ENCODE peak calls at places on chromosomes 16 and 17, in seven cellular contexts. A is spleen, H is bronchial epithelial cell, R is astrocyte of the spinal cord, E is transverse colon, B is tibial artery, G is HFF-Myc. W is an unnamed sample.

GRCh38 chr17:18371455-18371854 is 6.1 kb upstream of the EVPLL start:
- DNase-seq in R (no peak), H (no peak), A (no peak), E (no peak), G (no peak), B (no peak), W (no peak)

GRCh38 chr17:48427598-48427997 is 2.4 kb downstream of the SKAP1 start:
- DNase-seq in H (no peak), G (no peak), R (no peak), E (peak), A (no peak), B (no peak), W (no peak)

GRCh38 chr16:9055661-9056060 is 35.8 kb upstream of the HAPSTR1 start:
- DNase-seq in H (no peak), G (no peak), B (no peak), R (peak), A (no peak), E (no peak), W (peak)

GRCh38 chr17:80722656-80723055 is 178.0 kb downstream of the RPTOR start:
- DNase-seq in B (no peak), R (no peak), H (no peak), E (no peak), G (no peak), A (no peak), W (no peak)

GRCh38 chr16:87066695-87067556 is 250.3 kb downstream of the C16orf95 start:
- DNase-seq in H (no peak), A (no peak), E (no peak), B (no peak), R (no peak), G (no peak), W (no peak)

GRCh38 chr17:4854181-4854681 is 21.1 kb downstream of the MINK1 start:
- DNase-seq in H (peak), B (no peak), R (no peak), A (no peak), E (no peak), G (no peak), W (peak)

GRCh38 chr16:1991135-1991551 is 1.4 kb downstream of the SYNGR3 start:
- DNase-seq in G (no peak), H (no peak), A (peak), E (peak), B (no peak), R (no peak), W (no peak)

GRCh38 chr16:85616608-85617311 is 3.6 kb downstream of the GSE1 start:
- DNase-seq in H (no peak), R (peak), G (no peak), B (no peak), E (peak), A (peak), W (no peak)

GRCh38 chr17:67258836-67259468 is 14.0 kb upstream of the HELZ start:
- DNase-seq in A (no peak), E (peak), B (no peak), R (no peak), G (no peak), H (no peak), W (no peak)

GRCh38 chr16:66776457-66776856 is 24.9 kb downstream of the TERB1 start:
- DNase-seq in A (no peak), B (no peak), H (no peak), G (no peak), R (no peak), E (no peak), W (no peak)

GRCh38 chr16:75114179-75114945 is 2.2 kb downstream of the LDHD start:
- DNase-seq in H (no peak), R (no peak), G (no peak), A (peak), E (no peak), B (peak), W (no peak)

GRCh38 chr17:67629963-67630320 is 87.8 kb upstream of the NOL11 start:
- DNase-seq in H (peak), A (no peak), R (peak), E (no peak), B (no peak), G (peak), W (peak)

GRCh38 chr17:4744999-4745969 is 5.6 kb upstream of the CXCL16 start:
- DNase-seq in A (no peak), R (no peak), E (no peak), H (no peak), G (no peak), B (no peak), W (no peak)

GRCh38 chr16:86575754-86576557 is 2.4 kb upstream of the FOXL1 start:
- DNase-seq in E (peak), R (peak), A (peak), H (peak), G (peak), B (peak), W (peak)

GRCh38 chr17:80067393-80067986 is 31.0 kb downstream of the CCDC40 start:
- DNase-seq in E (no peak), R (no peak), H (no peak), G (no peak), B (no peak), A (no peak), W (no peak)

GRCh38 chr16:71249399-71249798 is 18.9 kb upstream of the HYDIN start:
- DNase-seq in E (no peak), B (no peak), R (no peak), H (no peak), G (no peak), A (no peak), W (no peak)

GRCh38 chr17:77208856-77209255 is 68.1 kb downstream of the SEC14L1 start:
- DNase-seq in H (no peak), R (no peak), E (no peak), B (no peak), A (no peak), G (peak), W (no peak)

GRCh38 chr16:18983565-18984424 is at the start of gene TMC7:
- DNase-seq in G (peak), A (peak), E (peak), B (peak), R (peak), H (peak), W (peak)

GRCh38 chr16:66728804-66729203 is 22.6 kb downstream of the DYNC1LI2 start:
- DNase-seq in E (no peak), R (no peak), B (no peak), A (no peak), H (no peak), G (no peak), W (no peak)

GRCh38 chr17:64180089-64180488 is 50.1 kb upstream of the ERN1 start:
- DNase-seq in G (no peak), R (no peak), B (no peak), A (no peak), H (no peak), E (no peak), W (peak)

GRCh38 chr17:8162997-8163977 is 539 bp upstream of the VAMP2 start:
- DNase-seq in G (no peak), E (peak), B (peak), A (peak), H (no peak), R (no peak), W (no peak)

GRCh38 chr17:18257268-18257681 is 1.3 kb downstream of the FLII start:
- DNase-seq in A (no peak), R (no peak), B (no peak), E (peak), G (no peak), H (peak), W (no peak)

GRCh38 chr17:38556234-38556633 is 49.5 kb downstream of the SRCIN1 start:
- DNase-seq in G (no peak), H (peak), E (no peak), B (no peak), A (no peak), R (no peak), W (no peak)

GRCh38 chr16:72666267-72666666 is 381.7 kb downstream of the ZFHX3 start:
- DNase-seq in R (no peak), G (no peak), E (no peak), H (no peak), A (no peak), B (no peak), W (peak)

GRCh38 chr16:20847577-20847976 is 41.2 kb downstream of the REXO5 start:
- DNase-seq in H (no peak), E (no peak), R (no peak), B (no peak), A (no peak), G (no peak), W (no peak)

GRCh38 chr17:76643553-76644148 is at the start of gene ST6GALNAC1:
- DNase-seq in G (no peak), B (no peak), E (peak), A (no peak), R (no peak), H (peak), W (no peak)

GRCh38 chr17:17792551-17793377 is 44.0 kb downstream of the SREBF1 start:
- DNase-seq in G (no peak), H (peak), A (peak), B (no peak), R (peak), E (no peak), W (peak)

GRCh38 chr17:56985371-56986162 is 7.6 kb downstream of the SCPEP1 start:
- DNase-seq in H (no peak), B (no peak), A (no peak), G (no peak), R (no peak), E (no peak), W (no peak)

GRCh38 chr16:84911490-84912216 is 91.9 kb downstream of the CRISPLD2 start:
- DNase-seq in A (peak), H (no peak), B (no peak), G (no peak), E (no peak), R (no peak), W (no peak)

GRCh38 chr16:79929260-79929977 is 328.9 kb upstream of the MAF start:
- DNase-seq in R (no peak), G (no peak), B (no peak), A (no peak), H (no peak), E (no peak), W (no peak)

DNA sequence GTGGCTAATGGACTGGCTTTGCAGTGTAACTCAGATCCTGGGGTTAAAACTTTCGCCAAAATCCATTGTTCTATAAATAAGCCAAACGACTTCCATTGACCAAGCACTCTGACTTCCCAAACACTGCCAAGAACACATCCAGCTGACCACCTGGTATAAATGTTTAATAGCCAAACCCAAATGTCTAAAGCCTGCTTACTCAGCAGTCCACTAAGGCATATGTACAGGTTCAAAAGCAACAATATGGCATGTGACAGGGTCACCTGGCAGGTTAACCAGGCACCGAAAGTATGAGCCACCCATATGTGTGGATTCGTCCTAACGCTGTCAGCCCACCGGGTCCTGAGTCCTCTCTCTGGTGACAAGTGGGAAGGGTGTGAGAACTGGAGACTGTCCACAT is 2.1 kb downstream of the CSNK1D start:
- DNase-seq in B (no peak), G (no peak), R (no peak), E (no peak), A (peak), H (no peak), W (no peak)
- H3K4me3 ChIP-seq in B (no peak), G (no peak), R (no peak), E (no peak), A (no peak), H (no peak), W (peak)

GRCh38 chr16:81014672-81015071 is 7.7 kb downstream of the CENPN start:
- DNase-seq in G (no peak), H (no peak), A (no peak), B (no peak), E (no peak), R (no peak), W (no peak)

GRCh38 chr16:81012974-81013373 is 6.0 kb downstream of the CENPN start:
- DNase-seq in G (no peak), H (no peak), A (no peak), B (no peak), E (no peak), R (no peak), W (no peak)

GRCh38 chr16:81018496-81018895 is 11.5 kb downstream of the CENPN start:
- DNase-seq in R (no peak), A (no peak), G (no peak), B (no peak), H (no peak), E (no peak), W (no peak)
- TF ChIP-seq CTCF in R (no peak), A (no peak), G (no peak), B (no peak), H (no peak), E (no peak), W (no peak)

GRCh38 chr17:68709995-68710780 is 109.0 kb upstream of the FAM20A start:
- DNase-seq in B (no peak), H (no peak), A (no peak), E (no peak), G (peak), R (peak), W (peak)
- H3K4me3 ChIP-seq in B (no peak), H (no peak), A (no peak), E (no peak), G (peak), R (no peak), W (no peak)

GRCh38 chr16:53817812-53818211 is 113.9 kb downstream of the FTO start:
- DNase-seq in B (no peak), H (no peak), E (no peak), A (no peak), G (no peak), R (peak), W (peak)

GRCh38 chr16:53826658-53827057 is 122.7 kb downstream of the FTO start:
- DNase-seq in G (no peak), R (no peak), A (no peak), E (no peak), H (no peak), B (no peak), W (no peak)

GRCh38 chr16:53821487-53821886 is 117.5 kb downstream of the FTO start:
- DNase-seq in E (no peak), G (no peak), H (peak), B (no peak), R (peak), A (no peak), W (peak)

GRCh38 chr16:53822936-53823529 is 119.1 kb downstream of the FTO start:
- DNase-seq in A (no peak), G (no peak), H (no peak), E (no peak), B (no peak), R (peak), W (peak)

DNA sequence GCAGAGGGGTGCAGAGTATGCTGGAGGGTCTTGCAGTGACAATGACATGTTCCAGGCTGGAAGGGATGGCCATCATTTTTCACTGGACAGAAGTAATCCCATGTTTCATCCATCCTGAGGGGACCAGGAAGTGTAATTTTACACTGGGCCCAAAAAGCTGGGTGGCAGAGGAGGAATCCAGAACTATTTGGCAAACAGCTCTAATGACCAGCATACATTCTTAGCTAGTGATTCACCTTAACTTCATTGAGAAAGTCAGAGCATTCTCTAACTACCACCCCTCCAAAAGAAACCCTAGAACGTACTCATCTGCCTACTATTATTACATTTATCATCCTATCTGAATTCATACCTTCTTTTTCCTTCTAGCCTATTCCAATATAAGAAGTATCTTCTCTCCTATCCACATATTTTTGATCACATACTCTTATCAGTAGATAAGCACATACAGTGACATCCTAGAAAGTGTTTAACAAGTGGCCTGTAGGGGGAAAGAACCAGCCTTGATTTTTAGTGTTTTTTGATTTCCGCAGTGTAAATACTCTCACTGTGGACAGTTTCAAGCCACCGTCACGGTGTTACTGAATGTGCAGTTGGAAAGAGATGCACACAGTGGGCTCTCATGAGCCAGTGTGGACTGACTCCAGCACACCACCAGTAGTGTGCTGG is 118.1 kb downstream of the FTO start:
- DNase-seq in G (no peak), A (no peak), B (no peak), R (peak), H (peak), E (no peak), W (peak)
- TF ChIP-seq CTCF in G (no peak), A (no peak), B (no peak), R (peak), H (no peak), E (no peak), W (no peak)

DNA sequence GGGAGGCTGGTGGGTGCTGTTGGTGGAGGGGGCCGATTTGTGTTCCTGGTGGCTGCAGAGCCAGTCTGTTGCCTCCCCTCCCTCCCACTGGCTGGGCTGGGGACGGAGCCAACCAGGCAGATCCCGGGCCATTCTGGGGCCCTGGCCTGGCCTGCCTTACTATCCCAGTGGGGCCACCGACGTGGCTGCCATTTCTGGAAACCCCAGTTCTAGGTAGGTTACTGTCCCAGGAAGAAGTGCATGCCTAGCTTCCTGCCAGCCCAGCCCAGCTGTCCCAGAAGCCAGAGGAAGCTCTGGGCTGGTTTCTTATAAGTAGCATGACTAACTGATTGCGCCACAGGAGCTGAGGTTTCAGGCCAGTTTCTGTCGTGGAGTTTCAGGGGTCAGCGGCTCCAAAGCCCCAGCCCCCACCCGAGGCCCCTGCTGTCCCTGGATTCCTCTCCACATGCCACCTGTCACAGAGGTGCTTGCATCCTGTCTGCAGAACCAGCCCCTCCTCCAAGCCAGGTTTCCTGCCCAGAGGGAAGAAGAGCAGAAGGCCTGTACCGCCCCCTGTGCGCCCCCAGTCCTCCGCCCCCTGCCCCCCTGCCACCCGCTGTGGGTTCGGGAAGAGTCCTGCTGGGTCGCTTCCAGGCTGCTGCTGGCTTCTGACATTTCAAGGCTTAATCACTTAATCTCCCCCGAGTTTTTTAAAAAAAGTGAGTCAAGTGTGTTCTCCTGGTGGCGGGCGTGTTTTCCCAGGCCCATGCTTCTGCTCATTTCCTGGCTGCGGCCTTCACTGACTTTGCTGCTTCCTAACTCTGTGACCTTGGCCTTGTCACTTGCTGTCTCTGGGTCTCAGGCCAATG is 13.2 kb downstream of the IL4R start:
- DNase-seq in E (peak), H (peak), A (peak), G (peak), R (peak), B (peak), W (peak)
- H3K4me3 ChIP-seq in E (no peak), H (no peak), A (no peak), G (no peak), R (no peak), B (peak), W (no peak)

GRCh38 chr17:37490638-37491614 is 1.2 kb downstream of the DUSP14 start:
- DNase-seq in A (no peak), G (peak), B (peak), R (peak), E (peak), H (peak), W (peak)

GRCh38 chr17:37488009-37488604 is 1.6 kb upstream of the DUSP14 start:
- DNase-seq in E (no peak), B (no peak), G (peak), H (peak), R (peak), A (no peak), W (peak)

GRCh38 chr17:37488607-37489196 is 989 bp upstream of the DUSP14 start:
- DNase-seq in E (peak), R (peak), H (peak), B (peak), G (no peak), A (peak), W (peak)

GRCh38 chr17:37489197-37490001 is at the start of gene DUSP14:
- DNase-seq in E (peak), A (peak), B (peak), R (peak), H (peak), G (no peak), W (peak)

DNA sequence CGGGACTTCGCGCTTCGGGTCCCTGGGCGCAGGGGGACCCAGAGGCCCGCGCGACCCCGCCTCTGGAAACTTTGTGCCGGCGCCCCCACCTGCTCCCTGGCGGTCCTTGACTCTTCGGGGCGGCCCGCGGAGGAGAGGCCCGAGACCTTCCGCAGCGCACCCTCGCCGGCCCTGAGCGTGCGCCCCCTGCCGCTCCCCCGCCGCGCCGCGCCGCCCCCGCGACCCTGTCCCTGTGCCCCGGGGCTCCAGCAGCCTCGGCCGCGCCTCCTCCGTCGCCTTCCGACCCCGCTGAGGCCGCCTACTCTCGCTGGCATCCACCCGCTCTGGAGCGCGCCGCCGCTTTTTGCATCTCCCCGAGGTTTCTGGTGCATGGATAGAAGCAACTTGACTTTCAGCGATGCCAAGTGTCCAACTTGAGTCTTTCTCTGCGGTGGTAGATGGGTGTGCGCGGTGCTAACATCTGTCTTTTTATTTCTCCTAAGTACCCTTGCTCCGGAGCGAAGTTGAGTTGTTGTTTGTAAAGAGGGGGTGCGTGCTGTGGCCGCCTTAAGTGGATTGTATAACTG is 414 bp downstream of the DUSP14 start:
- DNase-seq in B (peak), A (peak), E (peak), R (peak), G (no peak), H (peak), W (peak)
- TF ChIP-seq CTCF in B (peak), A (peak), E (no peak), R (no peak), G (no peak), H (no peak), W (no peak)

GRCh38 chr17:81961554-81962498 is 839 bp upstream of the NOTUM start:
- DNase-seq in H (no peak), A (no peak), G (no peak), B (no peak), R (no peak), E (no peak), W (no peak)

GRCh38 chr17:81959362-81960129 is 1.4 kb downstream of the NOTUM start:
- DNase-seq in G (no peak), R (no peak), B (no peak), E (peak), H (no peak), A (peak), W (peak)

GRCh38 chr17:81958633-81959342 is 2.2 kb downstream of the NOTUM start:
- DNase-seq in R (no peak), E (no peak), H (no peak), G (no peak), A (no peak), B (no peak), W (no peak)

GRCh38 chr17:81961087-81961514 is at the start of gene NOTUM:
- DNase-seq in B (no peak), E (no peak), A (no peak), R (no peak), H (no peak), G (no peak), W (peak)

GRCh38 chr17:81960130-81960958 is 643 bp downstream of the NOTUM start:
- DNase-seq in G (no peak), A (no peak), R (no peak), H (no peak), E (no peak), B (no peak), W (no peak)
- H3K4me3 ChIP-seq in G (no peak), A (peak), R (no peak), H (no peak), E (no peak), B (peak), W (no peak)